ENCODE peak calls at places on chromosomes 5 and 9, in six cellular contexts. One of them, this sample, is unnamed.

GRCh38 chr9:126407125-126407870 is 80.7 kb downstream of the MVB12B start:
- DNase-seq in mesenchymal stem cell: no peak
- DNase-seq in H9: no peak
- DNase-seq in IMR-90: peak; percentile 25
- DNase-seq in H1: no peak
- DNase-seq in trophoblast cell: no peak
- DNase-seq in this sample: no peak

GRCh38 chr9:3299872-3300271 is 225.9 kb downstream of the RFX3 start:
- DNase-seq in H1: no peak
- DNase-seq in IMR-90: no peak
- DNase-seq in trophoblast cell: no peak
- DNase-seq in H9: no peak
- DNase-seq in mesenchymal stem cell: no peak
- DNase-seq in this sample: no peak

GRCh38 chr5:354581-355378 is 33.3 kb downstream of the AHRR start:
- DNase-seq in trophoblast cell: no peak
- DNase-seq in mesenchymal stem cell: no peak
- DNase-seq in IMR-90: no peak
- DNase-seq in H9: peak; percentile 19
- DNase-seq in H1: no peak
- DNase-seq in this sample: no peak

GRCh38 chr5:80193421-80193820 is 62.4 kb downstream of the SERINC5 start:
- DNase-seq in H9: no peak
- DNase-seq in mesenchymal stem cell: no peak
- DNase-seq in IMR-90: no peak
- DNase-seq in trophoblast cell: no peak
- DNase-seq in H1: no peak
- DNase-seq in this sample: no peak

GRCh38 chr5:14165375-14166091 is 22.4 kb downstream of the TRIO start:
- DNase-seq in IMR-90: peak; percentile 95
- DNase-seq in mesenchymal stem cell: peak; percentile 93
- DNase-seq in H1: no peak
- DNase-seq in H9: no peak
- DNase-seq in trophoblast cell: peak; percentile 43
- DNase-seq in this sample: no peak

GRCh38 chr9:70411930-70412677 is 2.4 kb downstream of the KLF9 start:
- DNase-seq in IMR-90: peak; percentile 71
- DNase-seq in mesenchymal stem cell: peak; percentile 84
- DNase-seq in H9: peak; percentile 75
- DNase-seq in H1: peak; percentile 31
- DNase-seq in trophoblast cell: peak; percentile 39
- DNase-seq in this sample: no peak

GRCh38 chr5:34822921-34823715 is 15.8 kb upstream of the TTC23L start:
- DNase-seq in IMR-90: no peak
- DNase-seq in trophoblast cell: peak; percentile 84
- DNase-seq in H9: no peak
- DNase-seq in H1: no peak
- DNase-seq in mesenchymal stem cell: no peak
- DNase-seq in this sample: no peak

GRCh38 chr9:93252781-93253530 is 69.0 kb downstream of the WNK2 start:
- DNase-seq in H1: no peak
- DNase-seq in H9: no peak
- DNase-seq in trophoblast cell: peak; percentile 61
- DNase-seq in mesenchymal stem cell: no peak
- DNase-seq in IMR-90: no peak
- DNase-seq in this sample: no peak

GRCh38 chr9:74205071-74205470 is 292.1 kb upstream of the RORB start:
- DNase-seq in IMR-90: no peak
- DNase-seq in H9: no peak
- DNase-seq in H1: no peak
- DNase-seq in trophoblast cell: no peak
- DNase-seq in mesenchymal stem cell: no peak
- DNase-seq in this sample: no peak

GRCh38 chr9:127537792-127538191 is 74.3 kb upstream of the STXBP1 start:
- DNase-seq in trophoblast cell: no peak
- DNase-seq in H1: no peak
- DNase-seq in mesenchymal stem cell: peak; percentile 38
- DNase-seq in H9: peak; percentile 71
- DNase-seq in IMR-90: no peak
- DNase-seq in this sample: no peak

GRCh38 chr5:120479066-120479465 is 15.0 kb downstream of the PRR16 start:
- DNase-seq in IMR-90: peak; percentile 62
- DNase-seq in H9: no peak
- DNase-seq in mesenchymal stem cell: peak; percentile 35
- DNase-seq in H1: no peak
- DNase-seq in trophoblast cell: no peak
- DNase-seq in this sample: no peak

GRCh38 chr5:123367739-123368138 is 55.5 kb downstream of the CEP120 start:
- DNase-seq in trophoblast cell: peak; percentile 44
- DNase-seq in mesenchymal stem cell: peak; percentile 29
- DNase-seq in H9: no peak
- DNase-seq in IMR-90: peak; percentile 32
- DNase-seq in H1: no peak
- DNase-seq in this sample: no peak

GRCh38 chr5:10289353-10289752 is 18.3 kb downstream of the CMBL start:
- DNase-seq in H1: no peak
- DNase-seq in trophoblast cell: no peak
- DNase-seq in mesenchymal stem cell: no peak
- DNase-seq in H9: no peak
- DNase-seq in IMR-90: no peak
- DNase-seq in this sample: no peak

GRCh38 chr9:135123145-135123544 is 35.7 kb downstream of the OLFM1 start:
- DNase-seq in H9: no peak
- DNase-seq in trophoblast cell: no peak
- DNase-seq in H1: no peak
- DNase-seq in mesenchymal stem cell: no peak
- DNase-seq in IMR-90: no peak
- DNase-seq in this sample: no peak

GRCh38 chr5:180318456-180319089 is 26.7 kb upstream of the MAPK9 start:
- DNase-seq in IMR-90: no peak
- DNase-seq in H1: no peak
- DNase-seq in mesenchymal stem cell: no peak
- DNase-seq in H9: no peak
- DNase-seq in trophoblast cell: no peak
- DNase-seq in this sample: no peak

GRCh38 chr5:33755216-33755615 is 136.6 kb downstream of the ADAMTS12 start:
- DNase-seq in H1: no peak
- DNase-seq in trophoblast cell: no peak
- DNase-seq in mesenchymal stem cell: peak; percentile 59
- DNase-seq in IMR-90: peak; percentile 40
- DNase-seq in H9: no peak
- DNase-seq in this sample: no peak

GRCh38 chr5:61320860-61321259 is 11.2 kb upstream of the ZSWIM6 start:
- DNase-seq in H9: no peak
- DNase-seq in IMR-90: no peak
- DNase-seq in trophoblast cell: no peak
- DNase-seq in mesenchymal stem cell: no peak
- DNase-seq in H1: no peak
- DNase-seq in this sample: no peak

GRCh38 chr5:138874771-138875628 is at the start of gene LRRTM2:
- DNase-seq in mesenchymal stem cell: peak; percentile 92
- DNase-seq in IMR-90: peak; percentile 98
- DNase-seq in H1: no peak
- DNase-seq in H9: no peak
- DNase-seq in trophoblast cell: peak; percentile 20
- DNase-seq in this sample: no peak

GRCh38 chr5:130231786-130232185 is 327.5 kb downstream of the CHSY3 start:
- DNase-seq in H9: no peak
- DNase-seq in IMR-90: no peak
- DNase-seq in trophoblast cell: no peak
- DNase-seq in H1: no peak
- DNase-seq in mesenchymal stem cell: no peak
- DNase-seq in this sample: no peak

GRCh38 chr5:143055596-143056330 is 285.6 kb downstream of the ARHGAP26 start:
- DNase-seq in IMR-90: peak; percentile 57
- DNase-seq in trophoblast cell: no peak
- DNase-seq in mesenchymal stem cell: peak; percentile 73
- DNase-seq in H1: no peak
- DNase-seq in H9: no peak
- DNase-seq in this sample: no peak

GRCh38 chr5:133703935-133704334 is 91.6 kb upstream of the FSTL4 start:
- DNase-seq in H1: no peak
- DNase-seq in mesenchymal stem cell: no peak
- DNase-seq in H9: no peak
- DNase-seq in trophoblast cell: no peak
- DNase-seq in IMR-90: no peak
- DNase-seq in this sample: no peak

GRCh38 chr5:133705331-133705730 is 93.0 kb upstream of the FSTL4 start:
- DNase-seq in mesenchymal stem cell: no peak
- DNase-seq in H1: no peak
- DNase-seq in IMR-90: no peak
- DNase-seq in trophoblast cell: no peak
- DNase-seq in H9: no peak
- DNase-seq in this sample: no peak

GRCh38 chr5:133704411-133704810 is 92.1 kb upstream of the FSTL4 start:
- DNase-seq in IMR-90: no peak
- DNase-seq in H1: no peak
- DNase-seq in mesenchymal stem cell: no peak
- DNase-seq in trophoblast cell: no peak
- DNase-seq in H9: peak; percentile 20
- DNase-seq in this sample: no peak

GRCh38 chr5:133700251-133700650 is 87.9 kb upstream of the FSTL4 start:
- DNase-seq in mesenchymal stem cell: no peak
- DNase-seq in H9: no peak
- DNase-seq in IMR-90: no peak
- DNase-seq in H1: no peak
- DNase-seq in trophoblast cell: no peak
- DNase-seq in this sample: no peak

DNA sequence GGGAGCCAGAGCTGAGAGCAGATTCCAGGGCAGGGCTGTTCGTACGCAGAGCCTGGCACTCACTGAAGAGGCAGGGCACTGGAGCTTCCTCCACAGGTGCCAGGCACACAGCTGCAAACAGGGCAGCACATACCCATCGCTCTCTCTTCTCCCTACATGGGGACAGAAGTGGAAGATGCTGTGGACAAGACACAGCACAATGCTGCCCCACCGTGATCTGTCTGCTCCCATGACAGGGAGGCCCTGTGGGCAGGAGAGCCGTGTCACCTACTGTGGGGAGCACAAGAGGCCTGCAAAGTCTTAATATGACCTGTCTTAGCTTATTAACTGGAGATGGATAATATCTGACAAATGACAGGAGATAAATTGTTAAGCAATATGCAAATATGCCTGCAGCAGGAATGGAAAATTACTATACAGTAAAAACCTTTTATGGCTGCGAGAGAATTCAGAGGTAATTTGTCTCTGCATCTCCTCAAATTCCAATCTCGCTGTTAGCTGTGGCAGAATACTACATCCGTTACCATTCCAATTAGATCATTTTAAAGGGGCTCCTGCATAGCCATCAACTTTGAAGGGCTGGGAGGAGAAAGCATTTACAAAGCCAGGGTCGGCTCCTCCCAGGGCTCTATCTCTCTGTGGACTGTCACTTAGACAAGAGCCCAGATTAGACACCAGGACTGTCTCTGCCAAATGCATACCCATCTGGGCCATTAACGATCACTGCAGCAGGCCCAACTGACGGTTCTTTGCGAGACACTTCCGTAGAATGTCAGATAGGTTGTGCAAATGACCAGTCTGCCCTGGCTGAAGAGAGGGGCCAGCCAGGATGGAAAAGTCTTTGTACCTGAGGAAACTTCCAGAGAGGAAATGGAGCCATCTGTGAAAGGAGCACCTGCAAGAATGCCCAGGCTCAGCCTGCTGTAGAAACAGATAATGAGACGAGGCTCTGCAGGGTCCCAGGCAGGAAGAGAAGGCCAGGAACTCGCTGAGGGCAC is 90.7 kb upstream of the FSTL4 start:
- DNase-seq in mesenchymal stem cell: no peak
- DNase-seq in H1: no peak
- DNase-seq in trophoblast cell: no peak
- DNase-seq in H9: peak; percentile 22
- DNase-seq in IMR-90: no peak
- DNase-seq in this sample: no peak
- H4K91ac ChIP-seq in mesenchymal stem cell: no peak overlapping the region
- H4K91ac ChIP-seq in H1: no peak overlapping the region
- H4K91ac ChIP-seq in trophoblast cell: no peak overlapping the region
- H4K91ac ChIP-seq in H9: no peak overlapping the region
- H4K91ac ChIP-seq in IMR-90: no peak overlapping the region
- H4K91ac ChIP-seq in this sample: no peak overlapping the region

GRCh38 chr9:8750639-8751041 is 951.1 kb upstream of the DMAC1 start:
- DNase-seq in H1: no peak
- DNase-seq in IMR-90: no peak
- DNase-seq in mesenchymal stem cell: peak; percentile 29
- DNase-seq in H9: no peak
- DNase-seq in trophoblast cell: no peak
- DNase-seq in this sample: no peak
- H2AK5ac ChIP-seq in H1: no peak overlapping the region
- H2AK5ac ChIP-seq in IMR-90: no peak overlapping the region
- H2AK5ac ChIP-seq in mesenchymal stem cell: no peak overlapping the region
- H2AK5ac ChIP-seq in H9: no peak overlapping the region
- H2AK5ac ChIP-seq in trophoblast cell: no peak overlapping the region
- H2AK5ac ChIP-seq in this sample: no peak overlapping the region

GRCh38 chr9:107858260-107858659 is 368.7 kb upstream of the KLF4 start:
- DNase-seq in mesenchymal stem cell: no peak
- DNase-seq in H9: no peak
- DNase-seq in IMR-90: no peak
- DNase-seq in H1: no peak
- DNase-seq in trophoblast cell: no peak
- DNase-seq in this sample: no peak
- H4K91ac ChIP-seq in mesenchymal stem cell: no peak overlapping the region
- H4K91ac ChIP-seq in H9: no peak overlapping the region
- H4K91ac ChIP-seq in IMR-90: no peak overlapping the region
- H4K91ac ChIP-seq in H1: no peak overlapping the region
- H4K91ac ChIP-seq in trophoblast cell: no peak overlapping the region
- H4K91ac ChIP-seq in this sample: no peak overlapping the region

GRCh38 chr9:124754289-124754688 is 16.8 kb downstream of the NR6A1 start:
- DNase-seq in trophoblast cell: peak; percentile 53
- DNase-seq in H9: no peak
- DNase-seq in H1: no peak
- DNase-seq in IMR-90: peak; percentile 55
- DNase-seq in mesenchymal stem cell: peak; percentile 36
- DNase-seq in this sample: no peak

GRCh38 chr9:124756011-124756410 is 15.1 kb downstream of the NR6A1 start:
- DNase-seq in trophoblast cell: no peak
- DNase-seq in IMR-90: no peak
- DNase-seq in H9: no peak
- DNase-seq in mesenchymal stem cell: no peak
- DNase-seq in H1: no peak
- DNase-seq in this sample: no peak

GRCh38 chr9:124752967-124753366 is 18.1 kb downstream of the NR6A1 start:
- DNase-seq in mesenchymal stem cell: no peak
- DNase-seq in trophoblast cell: peak; percentile 74
- DNase-seq in H9: no peak
- DNase-seq in H1: no peak
- DNase-seq in IMR-90: peak; percentile 82
- DNase-seq in this sample: no peak

GRCh38 chr9:124757589-124757988 is 13.5 kb downstream of the NR6A1 start:
- DNase-seq in H1: no peak
- DNase-seq in H9: no peak
- DNase-seq in IMR-90: no peak
- DNase-seq in mesenchymal stem cell: no peak
- DNase-seq in trophoblast cell: no peak
- DNase-seq in this sample: no peak

DNA sequence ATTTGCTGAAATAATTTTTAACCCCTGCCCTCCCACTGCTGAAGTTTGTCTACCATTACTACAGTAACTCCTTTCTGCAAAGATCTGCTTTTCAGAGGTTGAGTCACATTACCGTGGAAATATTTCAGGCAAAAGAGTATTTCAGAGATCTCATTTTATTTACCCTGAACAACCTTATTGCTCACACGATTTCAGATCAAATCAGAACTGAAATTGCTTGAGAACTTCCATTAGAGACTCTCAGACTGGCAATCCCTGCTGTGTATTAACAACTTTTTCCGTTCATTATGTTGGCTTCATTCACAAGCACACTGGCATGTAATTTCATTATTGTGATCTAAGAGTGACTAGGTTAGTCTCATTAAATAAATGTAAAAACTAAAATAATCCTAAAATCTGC is 16.1 kb downstream of the NR6A1 start:
- DNase-seq in H9: no peak
- DNase-seq in IMR-90: no peak
- DNase-seq in trophoblast cell: no peak
- DNase-seq in mesenchymal stem cell: no peak
- DNase-seq in H1: no peak
- DNase-seq in this sample: no peak
- H2AK5ac ChIP-seq in H9: no peak overlapping the region
- H2AK5ac ChIP-seq in IMR-90: no peak overlapping the region
- H2AK5ac ChIP-seq in trophoblast cell: no peak overlapping the region
- H2AK5ac ChIP-seq in mesenchymal stem cell: no peak overlapping the region
- H2AK5ac ChIP-seq in H1: no peak overlapping the region
- H2AK5ac ChIP-seq in this sample: no peak overlapping the region

This sample was measured in neuronal stem cell.